ENCODE peak calls at places on chromosomes 13 and 19, in eight cellular contexts. U is bronchial epithelial cell; N is T-cell; V is neuronal stem cell; E is activated naive CD4-positive, alpha-beta T cell treated with Interleukin-2 at 50 U/mL for 16 hours; I is HEK293T; W is SJSA1; Y is tibial nerve. C is an unnamed sample.

GRCh38 chr13:19984430-19985218 is 26.1 kb downstream of the ZMYM2 start:
- DNase-seq in I (peak; percentile 13), W (no peak), N (no peak), V (peak; percentile 3), E (no peak), Y (no peak), U (peak; percentile 26), C (peak; percentile 50)

GRCh38 chr13:40777166-40777956 is 6.4 kb upstream of the MRPS31 start:
- DNase-seq in U (peak; percentile 52), W (no peak), E (peak; percentile 30), I (peak; percentile 37), Y (peak; percentile 64), V (peak; percentile 40), N (no peak), C (no peak)

GRCh38 chr19:17370026-17370587 is 7.0 kb downstream of the PLVAP start:
- DNase-seq in I (no peak), Y (peak; percentile 28), W (no peak), E (no peak), V (no peak), U (no peak), N (no peak), C (peak; percentile 94)

GRCh38 chr13:79349011-79349410 is 57.0 kb downstream of the RBM26 start:
- DNase-seq in U (no peak), I (no peak), V (no peak), N (no peak), Y (no peak), W (no peak), E (no peak), C (no peak)

GRCh38 chr13:60267498-60268202 is 103.9 kb upstream of the DIAPH3 start:
- DNase-seq in U (no peak), Y (no peak), I (no peak), E (no peak), W (no peak), N (peak; percentile 7), V (no peak), C (no peak)

GRCh38 chr13:40438999-40439797 is 227.2 kb downstream of the FOXO1 start:
- DNase-seq in I (no peak), W (no peak), N (no peak), Y (peak; percentile 30), E (peak; percentile 10), V (no peak), U (no peak), C (no peak)

GRCh38 chr19:40530091-40530901 is 46.4 kb upstream of the SHKBP1 start:
- DNase-seq in W (no peak), U (no peak), E (peak; percentile 13), N (peak; percentile 16), V (peak; percentile 72), Y (no peak), I (peak; percentile 74), C (no peak)

GRCh38 chr13:79393564-79394249 is 12.3 kb downstream of the RBM26 start:
- DNase-seq in I (peak; percentile 62), V (no peak), U (no peak), N (peak; percentile 47), E (no peak), Y (peak; percentile 14), W (no peak), C (no peak)

GRCh38 chr19:17997969-17998826 is 9.8 kb upstream of the ARRDC2 start:
- DNase-seq in Y (no peak), U (no peak), I (peak; percentile 31), V (no peak), N (no peak), W (no peak), E (no peak), C (no peak)

GRCh38 chr19:597406-598315 is 8.0 kb downstream of the HCN2 start:
- DNase-seq in N (no peak), I (no peak), E (no peak), V (no peak), Y (no peak), W (no peak), U (no peak), C (no peak)

GRCh38 chr19:3760871-3761361 is 576 bp downstream of the APBA3 start:
- DNase-seq in N (peak; percentile 23), W (no peak), E (peak; percentile 10), V (no peak), U (no peak), I (no peak), Y (no peak), C (no peak)

GRCh38 chr13:44309771-44310767 is 63.6 kb upstream of the SERP2 start:
- DNase-seq in I (no peak), Y (no peak), V (no peak), E (no peak), W (no peak), N (no peak), U (peak; percentile 76), C (no peak)

GRCh38 chr19:21492932-21493906 is 12.2 kb upstream of the ZNF429 start:
- DNase-seq in W (no peak), N (no peak), E (no peak), Y (no peak), V (no peak), U (no peak), I (no peak), C (no peak)

GRCh38 chr13:74201530-74201929 is 67.3 kb upstream of the KLF12 start:
- DNase-seq in U (no peak), Y (no peak), W (no peak), N (no peak), I (no peak), V (no peak), E (no peak), C (no peak)

GRCh38 chr13:26707122-26708006 is 53.2 kb downstream of the GPR12 start:
- DNase-seq in V (peak; percentile 48), N (peak; percentile 41), Y (peak; percentile 24), I (peak; percentile 62), E (peak; percentile 6), U (peak; percentile 49), W (no peak), C (no peak)

GRCh38 chr19:38667552-38668205 is 20.2 kb downstream of the ACTN4 start:
- DNase-seq in Y (no peak), W (peak; percentile 72), E (no peak), U (no peak), N (no peak), V (no peak), I (no peak), C (no peak)

GRCh38 chr13:71578048-71578447 is 289.0 kb downstream of the DACH1 start:
- DNase-seq in V (no peak), U (no peak), I (no peak), N (no peak), W (no peak), E (no peak), Y (no peak), C (no peak)

GRCh38 chr19:15923702-15924101 is 10.6 kb downstream of the CYP4F11 start:
- DNase-seq in I (no peak), V (no peak), N (no peak), Y (no peak), U (no peak), E (no peak), W (no peak), C (no peak)